ENCODE peak calls at places on chromosome 15, in six cellular contexts. L is lower lobe of right lung, Y is cardiac muscle cell, U is astrocyte, T is PC-3, Q is PC-9. Z is an unnamed sample.

GRCh38 chr15:73686781-73687256 is 2.6 kb downstream of the CD276 start:
- DNase-seq in U (peak; percentile 95), T (peak; percentile 49), L (no peak), Y (peak; percentile 88), Q (no peak), Z (no peak)

GRCh38 chr15:70101459-70102113 is 3.9 kb upstream of the TLE3 start:
- DNase-seq in Y (peak; percentile 98), Q (peak; percentile 79), T (peak; percentile 79), U (peak; percentile 93), L (no peak), Z (no peak)

GRCh38 chr15:91067026-91067425 is 33.0 kb upstream of the SV2B start:
- DNase-seq in Q (peak; percentile 46), Y (no peak), L (no peak), U (no peak), T (peak; percentile 14), Z (no peak)

GRCh38 chr15:92906563-92907081 is 6.5 kb downstream of the CHD2 start:
- DNase-seq in U (peak; percentile 67), L (no peak), Q (peak; percentile 98), Y (no peak), T (peak; percentile 94), Z (no peak)

GRCh38 chr15:74316116-74316515 is 51.3 kb downstream of the CYP11A1 start:
- DNase-seq in U (no peak), Q (no peak), Y (no peak), T (no peak), L (no peak), Z (no peak)

GRCh38 chr15:40787344-40787841 is 17.6 kb downstream of the C15orf62 start:
- DNase-seq in Q (peak; percentile 97), U (peak; percentile 91), T (peak; percentile 98), L (peak; percentile 63), Y (peak; percentile 84), Z (no peak)

GRCh38 chr15:82150645-82151044 is 104.8 kb upstream of the MEX3B start:
- DNase-seq in U (no peak), L (no peak), Y (no peak), T (no peak), Q (no peak), Z (no peak)

GRCh38 chr15:57861039-57861638 is 154.6 kb downstream of the POLR2M start:
- DNase-seq in U (peak; percentile 35), L (no peak), Q (peak; percentile 36), Y (peak; percentile 83), T (peak; percentile 60), Z (no peak)

GRCh38 chr15:70289191-70289955 is 191.7 kb upstream of the TLE3 start:
- DNase-seq in T (peak; percentile 31), Q (peak; percentile 90), Y (peak; percentile 85), U (peak; percentile 81), L (peak; percentile 68), Z (peak; percentile 59)

GRCh38 chr15:71114887-71115566 is at the start of gene THSD4:
- DNase-seq in U (peak; percentile 57), Q (peak; percentile 76), T (peak; percentile 89), L (peak; percentile 90), Y (peak; percentile 81), Z (no peak)

GRCh38 chr15:74815961-74816360 is 3.3 kb downstream of the LMAN1L start:
- DNase-seq in L (no peak), Q (no peak), U (no peak), Y (no peak), T (no peak), Z (no peak)

GRCh38 chr15:60548101-60548500 is 69.2 kb upstream of the ICE2 start:
- DNase-seq in T (no peak), L (no peak), U (no peak), Y (no peak), Q (no peak), Z (no peak)

GRCh38 chr15:72315706-72316370 is 4.1 kb downstream of the CELF6 start:
- DNase-seq in L (no peak), T (no peak), Q (no peak), Y (peak; percentile 17), U (no peak), Z (no peak)

GRCh38 chr15:39362832-39363561 is 217.9 kb upstream of the THBS1 start:
- DNase-seq in U (peak; percentile 99), Q (no peak), Y (peak; percentile 90), L (no peak), T (no peak), Z (peak; percentile 98)

GRCh38 chr15:88646951-88647350 is 8.1 kb downstream of the ISG20 start:
- DNase-seq in U (no peak), Q (no peak), Y (no peak), L (no peak), T (no peak), Z (no peak)

GRCh38 chr15:41337631-41338522 is 5.2 kb downstream of the NUSAP1 start:
- DNase-seq in Q (no peak), U (no peak), Y (no peak), L (no peak), T (no peak), Z (no peak)

GRCh38 chr15:60635507-60636352 is 156.8 kb upstream of the ICE2 start:
- DNase-seq in Y (peak; percentile 38), T (no peak), Q (no peak), U (peak; percentile 12), L (no peak), Z (no peak)

GRCh38 chr15:64096486-64097431 is 977 bp downstream of the SNX1 start:
- DNase-seq in Q (no peak), U (peak; percentile 36), Y (peak; percentile 55), T (peak; percentile 36), L (no peak), Z (no peak)

GRCh38 chr15:92898988-92899909 is 875 bp upstream of the CHD2 start:
- DNase-seq in Y (no peak), Q (no peak), T (peak; percentile 35), L (no peak), U (no peak), Z (no peak)

GRCh38 chr15:43266386-43266785 is 342 bp downstream of the TGM5 start:
- DNase-seq in Y (no peak), Q (no peak), U (no peak), L (no peak), T (no peak), Z (no peak)

GRCh38 chr15:63240136-63240535 is 37.3 kb upstream of the APH1B start:
- DNase-seq in U (no peak), L (no peak), Y (no peak), Q (no peak), T (no peak), Z (no peak)

GRCh38 chr15:33311312-33311971 is 675 bp downstream of the RYR3 start:
- DNase-seq in Q (no peak), U (no peak), T (no peak), Y (no peak), L (no peak), Z (no peak)
- TF ChIP-seq CTCF in Q (no peak), U (no peak), T (no peak), Y (no peak), L (no peak), Z (no peak)

GRCh38 chr15:68782589-68783161 is 38.0 kb downstream of the ANP32A start:
- DNase-seq in Y (no peak), L (no peak), T (no peak), Q (no peak), U (no peak), Z (no peak)

GRCh38 chr15:68781766-68782588 is 38.7 kb downstream of the ANP32A start:
- DNase-seq in L (peak; percentile 74), Y (no peak), U (no peak), Q (no peak), T (no peak), Z (no peak)

GRCh38 chr15:68784206-68784605 is 36.5 kb downstream of the ANP32A start:
- DNase-seq in T (no peak), Q (no peak), L (no peak), U (no peak), Y (no peak), Z (no peak)

GRCh38 chr15:68781209-68781608 is 39.5 kb downstream of the ANP32A start:
- DNase-seq in Q (no peak), L (no peak), Y (no peak), T (no peak), U (no peak), Z (no peak)

GRCh38 chr15:68783226-68784054 is 37.3 kb downstream of the ANP32A start:
- DNase-seq in U (no peak), Q (no peak), T (peak; percentile 49), L (peak; percentile 75), Y (no peak), Z (no peak)
- H3K36me3 ChIP-seq in U (peaks cover 39% of the 10 kb centered on the region), Q (no peaks in the 10 kb centered on the region), T (peaks cover 51% of the 10 kb centered on the region), L (peaks cover 90% of the 10 kb centered on the region), Y (peaks cover 63% of the 10 kb centered on the region), Z (peaks cover 17% of the 10 kb centered on the region)

GRCh38 chr15:79023918-79024317 is 66.7 kb downstream of the RASGRF1 start:
- DNase-seq in Q (no peak), T (no peak), L (no peak), U (no peak), Y (no peak), Z (no peak)

GRCh38 chr15:79023546-79023890 is 67.1 kb downstream of the RASGRF1 start:
- DNase-seq in U (no peak), L (peak; percentile 18), Y (no peak), T (no peak), Q (no peak), Z (no peak)

GRCh38 chr15:79025802-79026201 is 64.8 kb downstream of the RASGRF1 start:
- DNase-seq in Y (no peak), Q (no peak), U (no peak), L (no peak), T (no peak), Z (no peak)

GRCh38 chr15:79027532-79028410 is 62.8 kb downstream of the RASGRF1 start:
- DNase-seq in U (no peak), L (no peak), T (no peak), Y (no peak), Q (no peak), Z (no peak)

DNA sequence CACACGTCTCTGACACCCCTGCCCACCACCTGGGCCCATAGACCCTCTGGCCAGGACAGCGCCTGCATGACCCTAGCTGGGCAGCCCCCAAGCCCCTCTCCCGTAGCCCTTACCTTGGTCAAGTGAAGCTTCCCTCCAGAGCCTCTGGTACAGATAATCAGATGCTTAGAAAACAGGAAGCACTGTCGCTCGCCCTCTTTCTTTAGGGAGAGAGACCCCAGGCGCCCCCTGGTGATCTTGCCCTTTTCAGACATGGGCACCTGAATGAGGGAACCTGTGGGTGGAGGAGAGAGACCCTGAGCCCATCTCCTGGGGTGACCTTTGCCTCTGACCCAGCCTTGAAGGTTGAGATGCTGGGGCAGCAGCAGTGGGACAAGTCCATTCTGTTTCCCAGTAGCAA is 65.4 kb downstream of the RASGRF1 start:
- DNase-seq in L (peak; percentile 46), Q (no peak), U (no peak), Y (no peak), T (no peak), Z (no peak)
- TF ChIP-seq CTCF in L (no peak), Q (peak; percentile 38), U (no peak), Y (peak; percentile 23), T (peak; percentile 36), Z (peak; percentile 7)

DNA sequence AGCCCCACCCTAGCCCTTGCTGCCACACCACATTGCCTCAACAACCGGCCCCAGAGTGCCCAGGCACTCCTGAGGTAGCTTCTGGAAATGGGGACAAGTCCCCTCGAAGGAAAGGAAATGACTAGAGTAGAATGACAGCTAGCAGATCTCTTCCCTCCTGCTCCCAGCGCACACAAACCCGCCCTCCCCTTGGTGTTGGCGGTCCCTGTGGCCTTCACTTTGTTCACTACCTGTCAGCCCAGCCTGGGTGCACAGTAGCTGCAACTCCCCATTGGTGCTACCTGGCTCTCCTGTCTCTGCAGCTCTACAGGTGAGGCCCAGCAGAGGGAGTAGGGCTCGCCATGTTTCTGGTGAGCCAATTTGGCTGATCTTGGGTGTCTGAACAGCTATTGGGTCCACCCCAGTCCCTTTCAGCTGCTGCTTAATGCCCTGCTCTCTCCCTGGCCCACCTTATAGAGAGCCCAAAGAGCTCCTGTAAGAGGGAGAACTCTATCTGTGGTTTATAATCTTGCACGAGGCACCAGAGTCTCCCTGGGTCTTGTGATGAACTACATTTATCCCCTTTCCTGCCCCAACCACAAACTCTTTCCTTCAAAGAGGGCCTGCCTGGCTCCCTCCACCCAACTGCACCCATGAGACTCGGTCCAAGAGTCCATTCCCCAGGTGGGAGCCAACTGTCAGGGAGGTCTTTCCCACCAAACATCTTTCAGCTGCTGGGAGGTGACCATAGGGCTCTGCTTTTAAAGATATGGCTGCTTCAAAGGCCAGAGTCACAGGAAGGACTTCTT is 39.1 kb downstream of the MESD start:
- DNase-seq in Q (no peak), U (no peak), Y (no peak), T (no peak), L (no peak), Z (no peak)
- H3K36me3 ChIP-seq in Q (peaks cover 6% of the 10 kb centered on the region), U (peaks cover 10% of the 10 kb centered on the region), Y (peaks cover 5% of the 10 kb centered on the region), T (peaks cover 12% of the 10 kb centered on the region), L (peaks cover 67% of the 10 kb centered on the region), Z (peaks cover 55% of the 10 kb centered on the region)